ENCODE peak calls at places on chromosomes 3 and 15, in six cellular contexts. O is GM03348; N is DND-41; W is activated CD4-positive, alpha-beta T cell treated with anti-CD3 and anti-CD28 coated beads, Interleukin-2, amount 10 ng/mL, durations not matched to agents 7 days and 5 days; P is stimulated activated naive CD8-positive, alpha-beta T cell treated with anti-CD3 and anti-CD28 coated beads, Interleukin-15, amount 100 ng/mL, for 72 hours; A is activated CD8-positive, alpha-beta memory T cell treated with anti-CD3 and anti-CD28 coated beads, Interleukin-2, amount 50 U/mL, for 4 hours. Q is an unnamed sample.

GRCh38 chr3:172087827-172088580 is 48.6 kb downstream of the FNDC3B start:
- DNase-seq in O (no peak), N (no peak), W (peak), P (no peak), A (no peak), Q (no peak)

GRCh38 chr3:101377796-101378195 is 57.4 kb upstream of the IMPG2 start:
- DNase-seq in O (no peak), N (no peak), W (no peak), P (no peak), A (no peak), Q (no peak)

GRCh38 chr3:79515072-79515471 is 252.7 kb downstream of the ROBO1 start:
- DNase-seq in O (no peak), N (no peak), W (no peak), P (no peak), A (no peak), Q (no peak)

GRCh38 chr15:80609512-80609946 is 85.6 kb upstream of the ABHD17C start:
- DNase-seq in O (no peak), N (no peak), W (no peak), P (no peak), A (no peak), Q (no peak)

GRCh38 chr15:65100427-65100826 is 14.6 kb downstream of the UBAP1L start:
- DNase-seq in O (no peak), N (no peak), W (no peak), P (no peak), A (no peak), Q (no peak)

GRCh38 chr3:28295819-28296364 is 52.6 kb upstream of the ZCWPW2 start:
- DNase-seq in O (peak), N (no peak), W (no peak), P (no peak), A (no peak), Q (no peak)

GRCh38 chr3:126104742-126105605 is 21.1 kb upstream of the SLC41A3 start:
- DNase-seq in O (peak), N (no peak), W (no peak), P (no peak), A (no peak), Q (no peak)

GRCh38 chr15:44157679-44158078 is 37.4 kb downstream of the FRMD5 start:
- DNase-seq in O (peak), N (no peak), W (no peak), P (no peak), A (no peak), Q (no peak)

GRCh38 chr15:60528530-60528929 is 49.6 kb upstream of the ICE2 start:
- DNase-seq in O (no peak), N (no peak), W (no peak), P (no peak), A (no peak), Q (no peak)

GRCh38 chr15:48522123-48522522 is 123.4 kb downstream of the FBN1 start:
- DNase-seq in O (no peak), N (no peak), W (no peak), P (no peak), A (no peak), Q (no peak)

GRCh38 chr15:100918690-100919480 is at the start of gene LRRK1:
- DNase-seq in O (peak), N (no peak), W (no peak), P (peak), A (no peak), Q (peak)

GRCh38 chr15:58793862-58794261 is 22.8 kb downstream of the MINDY2 start:
- DNase-seq in O (no peak), N (no peak), W (no peak), P (no peak), A (no peak), Q (no peak)

GRCh38 chr3:59368887-59369286 is 319.1 kb upstream of the CFAP20DC start:
- DNase-seq in O (no peak), N (no peak), W (no peak), P (no peak), A (no peak), Q (no peak)

GRCh38 chr3:16392733-16393132 is 120.8 kb downstream of the RFTN1 start:
- DNase-seq in O (no peak), N (no peak), W (no peak), P (no peak), A (no peak), Q (no peak)

GRCh38 chr3:170989100-170989648 is 37.3 kb downstream of the SLC2A2 start:
- DNase-seq in O (no peak), N (no peak), W (no peak), P (no peak), A (no peak), Q (no peak)

GRCh38 chr15:78364233-78364632 is 24.1 kb downstream of the CRABP1 start:
- DNase-seq in O (peak), N (no peak), W (no peak), P (no peak), A (no peak), Q (no peak)

GRCh38 chr15:53549697-53550315 is 209.7 kb downstream of the WDR72 start:
- DNase-seq in O (no peak), N (no peak), W (no peak), P (no peak), A (no peak), Q (no peak)

GRCh38 chr3:138479355-138479964 is 45.0 kb downstream of the ESYT3 start:
- DNase-seq in O (peak), N (peak), W (peak), P (peak), A (no peak), Q (peak)

GRCh38 chr15:64284037-64284436 is 71.9 kb downstream of the CSNK1G1 start:
- DNase-seq in O (peak), N (no peak), W (no peak), P (no peak), A (no peak), Q (no peak)

GRCh38 chr15:90559119-90559518 is 29.4 kb downstream of the CRTC3 start:
- DNase-seq in O (no peak), N (no peak), W (no peak), P (no peak), A (no peak), Q (no peak)

GRCh38 chr15:95281470-95281869 is 1049.0 kb upstream of the NR2F2 start:
- DNase-seq in O (no peak), N (no peak), W (no peak), P (no peak), A (no peak), Q (no peak)

GRCh38 chr15:56568466-56569167 is 103.7 kb upstream of the MNS1 start:
- DNase-seq in O (no peak), N (peak), W (no peak), P (no peak), A (no peak), Q (no peak)

GRCh38 chr15:35319354-35319753 is 226.6 kb downstream of the DPH6 start:
- DNase-seq in O (no peak), N (no peak), W (no peak), P (no peak), A (no peak), Q (no peak)

GRCh38 chr3:108132727-108133373 is 42.0 kb upstream of the CD47 start:
- DNase-seq in O (no peak), N (no peak), W (no peak), P (no peak), A (no peak), Q (no peak)

GRCh38 chr3:112119686-112120484 is 13.2 kb downstream of the GCSAM start:
- DNase-seq in O (no peak), N (no peak), W (no peak), P (no peak), A (no peak), Q (no peak)

GRCh38 chr3:124786491-124787241 is 56.4 kb downstream of the UMPS start:
- DNase-seq in O (no peak), N (no peak), W (no peak), P (no peak), A (no peak), Q (no peak)

GRCh38 chr3:117665311-117665710 is 955.7 kb downstream of the TUSC7 start:
- DNase-seq in O (no peak), N (peak), W (no peak), P (no peak), A (no peak), Q (no peak)

GRCh38 chr3:66055319-66055718 is 16.6 kb upstream of the MAGI1 start:
- DNase-seq in O (no peak), N (no peak), W (no peak), P (no peak), A (no peak), Q (no peak)

GRCh38 chr15:59185725-59186124 is 20.9 kb upstream of the LDHAL6B start:
- DNase-seq in O (no peak), N (no peak), W (no peak), P (no peak), A (no peak), Q (no peak)

GRCh38 chr3:134754768-134755559 is 40.1 kb upstream of the EPHB1 start:
- DNase-seq in O (peak), N (peak), W (peak), P (peak), A (no peak), Q (peak)

GRCh38 chr15:72796515-72797337 is 13.2 kb upstream of the ADPGK start:
- DNase-seq in O (peak), N (no peak), W (peak), P (peak), A (peak), Q (peak)

GRCh38 chr3:32113981-32114566 is 7.7 kb downstream of the GPD1L start:
- DNase-seq in O (no peak), N (peak), W (peak), P (peak), A (no peak), Q (no peak)

GRCh38 chr15:68479406-68479805 is 47.4 kb upstream of the ITGA11 start:
- DNase-seq in O (peak), N (no peak), W (no peak), P (no peak), A (no peak), Q (no peak)

GRCh38 chr15:75842722-75843617 is at the start of gene UBE2Q2:
- DNase-seq in O (peak), N (peak), W (peak), P (peak), A (peak), Q (peak)